ENCODE peak calls at places on chromosomes 6 and 20, in six cellular contexts. F, P, R, V, W and O are unnamed samples.

GRCh38 chr20:50418890-50419642 is 91.1 kb upstream of the PTPN1 start:
- DNase-seq in F (no peak), P (no peak), R (no peak), V (peak; percentile 73), W (no peak), O (no peak)

GRCh38 chr6:107715523-107716321 is 108.4 kb downstream of the SCML4 start:
- DNase-seq in F (no peak), P (no peak), R (no peak), V (no peak), W (no peak), O (no peak)

GRCh38 chr6:146183831-146184230 is 155.0 kb downstream of the GRM1 start:
- DNase-seq in F (no peak), P (no peak), R (no peak), V (no peak), W (no peak), O (no peak)

GRCh38 chr6:165571721-165572132 is 91.3 kb downstream of the PDE10A start:
- DNase-seq in F (no peak), P (peak; percentile 10), R (peak; percentile 14), V (no peak), W (no peak), O (no peak)

GRCh38 chr20:14951707-14952106 is 614.3 kb upstream of the FLRT3 start:
- DNase-seq in F (no peak), P (no peak), R (peak; percentile 50), V (no peak), W (no peak), O (no peak)

GRCh38 chr6:128471907-128472306 is 48.5 kb downstream of the PTPRK start:
- DNase-seq in F (no peak), P (no peak), R (no peak), V (no peak), W (no peak), O (no peak)

GRCh38 chr20:7106910-7107309 is 339.4 kb downstream of the BMP2 start:
- DNase-seq in F (no peak), P (no peak), R (no peak), V (no peak), W (no peak), O (no peak)

GRCh38 chr6:170516783-170517616 is 36.1 kb downstream of the PSMB1 start:
- DNase-seq in F (no peak), P (peak; percentile 82), R (peak; percentile 66), V (peak; percentile 76), W (no peak), O (peak; percentile 52)

GRCh38 chr20:61963885-61964674 is 101.6 kb downstream of the TAF4 start:
- DNase-seq in F (no peak), P (no peak), R (no peak), V (no peak), W (no peak), O (no peak)

GRCh38 chr6:109687271-109687721 is 3.7 kb downstream of the AK9 start:
- DNase-seq in F (peak; percentile 41), P (no peak), R (peak; percentile 94), V (no peak), W (no peak), O (peak; percentile 76)

GRCh38 chr6:11315743-11316437 is 83.4 kb upstream of the NEDD9 start:
- DNase-seq in F (no peak), P (no peak), R (peak; percentile 96), V (no peak), W (no peak), O (peak; percentile 62)

GRCh38 chr6:87724994-87725811 is 23.2 kb upstream of the AKIRIN2 start:
- DNase-seq in F (no peak), P (no peak), R (no peak), V (no peak), W (no peak), O (no peak)

GRCh38 chr20:40564997-40565680 is 123.9 kb downstream of the MAFB start:
- DNase-seq in F (no peak), P (no peak), R (peak; percentile 82), V (no peak), W (no peak), O (peak; percentile 3)

GRCh38 chr20:50921783-50922501 is 9.3 kb downstream of the ADNP start:
- DNase-seq in F (no peak), P (no peak), R (no peak), V (no peak), W (no peak), O (no peak)

GRCh38 chr20:20303742-20304141 is 64.2 kb upstream of the INSM1 start:
- DNase-seq in F (no peak), P (no peak), R (no peak), V (no peak), W (no peak), O (no peak)

GRCh38 chr6:92864966-92865555 is 554.3 kb downstream of the EPHA7 start:
- DNase-seq in F (no peak), P (no peak), R (no peak), V (no peak), W (no peak), O (no peak)

GRCh38 chr20:18943542-18943941 is 130.0 kb downstream of the SCP2D1 start:
- DNase-seq in F (no peak), P (no peak), R (no peak), V (no peak), W (no peak), O (no peak)

GRCh38 chr6:46983007-46983411 is 59.1 kb downstream of the ADGRF1 start:
- DNase-seq in F (no peak), P (no peak), R (peak; percentile 74), V (no peak), W (no peak), O (no peak)

GRCh38 chr6:75334266-75335040 is 49.9 kb upstream of the TMEM30A start:
- DNase-seq in F (no peak), P (peak; percentile 30), R (peak; percentile 74), V (no peak), W (no peak), O (peak; percentile 27)

GRCh38 chr6:21508753-21509152 is 84.8 kb upstream of the SOX4 start:
- DNase-seq in F (no peak), P (no peak), R (no peak), V (no peak), W (no peak), O (no peak)

GRCh38 chr20:53859684-53860083 is 210.7 kb downstream of the BCAS1 start:
- DNase-seq in F (peak; percentile 57), P (no peak), R (no peak), V (no peak), W (no peak), O (no peak)

DNA sequence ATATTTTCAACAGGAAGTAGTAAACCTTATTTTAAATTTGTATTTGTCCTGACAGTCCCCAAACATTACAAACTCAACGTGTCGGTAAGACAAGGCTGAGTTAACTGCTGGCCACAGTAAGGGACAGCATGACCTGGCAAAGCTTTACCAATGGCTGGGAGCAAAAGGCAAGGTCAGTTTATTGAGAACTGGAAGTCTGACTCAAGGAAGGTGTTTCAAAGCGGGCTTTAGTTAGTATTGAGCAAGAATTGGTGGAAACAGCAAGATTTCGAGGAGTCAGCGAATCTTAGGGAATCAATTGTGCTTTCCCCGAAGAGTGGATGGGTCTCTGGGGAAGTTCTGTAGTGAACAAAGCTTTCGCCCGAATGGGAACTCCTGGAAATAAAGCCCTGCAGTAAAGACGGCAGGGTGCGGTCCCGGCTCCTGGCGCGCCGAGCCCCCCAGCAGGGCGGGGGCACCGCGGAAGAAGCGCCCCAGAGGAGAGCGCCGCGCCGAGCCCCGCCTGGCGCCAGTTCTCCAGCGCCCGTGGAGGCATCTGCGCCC is 803 bp upstream of the GZF1 start:
- DNase-seq in F (no peak), P (no peak), R (no peak), V (no peak), W (no peak), O (no peak)
- H3K27ac ChIP-seq in F (peak overlapping the region; percentile 100), P (peak overlapping the region; percentile 97), R (peak overlapping the region; percentile 92), V (peak overlapping the region; percentile 95), W (peak overlapping the region; percentile 99), O (peak overlapping the region; percentile 95)

GRCh38 chr20:58896820-58897219 is 44.3 kb downstream of the GNAS start:
- DNase-seq in F (no peak), P (no peak), R (no peak), V (no peak), W (no peak), O (no peak)

GRCh38 chr20:58895099-58895795 is 42.7 kb downstream of the GNAS start:
- DNase-seq in F (no peak), P (no peak), R (no peak), V (no peak), W (no peak), O (no peak)

GRCh38 chr20:58897493-58897892 is 45.0 kb downstream of the GNAS start:
- DNase-seq in F (no peak), P (no peak), R (no peak), V (no peak), W (no peak), O (no peak)

GRCh38 chr20:58894652-58895051 is 42.1 kb downstream of the GNAS start:
- DNase-seq in F (no peak), P (no peak), R (no peak), V (no peak), W (no peak), O (no peak)

GRCh38 chr20:58895796-58896180 is 43.3 kb downstream of the GNAS start:
- DNase-seq in F (no peak), P (no peak), R (no peak), V (no peak), W (no peak), O (no peak)
- H3K4me3 ChIP-seq in F (no peak overlapping the region), P (no peak overlapping the region), R (no peak overlapping the region), V (no peak overlapping the region), W (peak overlapping the region; percentile 82), O (peak overlapping the region; percentile 7)

DNA sequence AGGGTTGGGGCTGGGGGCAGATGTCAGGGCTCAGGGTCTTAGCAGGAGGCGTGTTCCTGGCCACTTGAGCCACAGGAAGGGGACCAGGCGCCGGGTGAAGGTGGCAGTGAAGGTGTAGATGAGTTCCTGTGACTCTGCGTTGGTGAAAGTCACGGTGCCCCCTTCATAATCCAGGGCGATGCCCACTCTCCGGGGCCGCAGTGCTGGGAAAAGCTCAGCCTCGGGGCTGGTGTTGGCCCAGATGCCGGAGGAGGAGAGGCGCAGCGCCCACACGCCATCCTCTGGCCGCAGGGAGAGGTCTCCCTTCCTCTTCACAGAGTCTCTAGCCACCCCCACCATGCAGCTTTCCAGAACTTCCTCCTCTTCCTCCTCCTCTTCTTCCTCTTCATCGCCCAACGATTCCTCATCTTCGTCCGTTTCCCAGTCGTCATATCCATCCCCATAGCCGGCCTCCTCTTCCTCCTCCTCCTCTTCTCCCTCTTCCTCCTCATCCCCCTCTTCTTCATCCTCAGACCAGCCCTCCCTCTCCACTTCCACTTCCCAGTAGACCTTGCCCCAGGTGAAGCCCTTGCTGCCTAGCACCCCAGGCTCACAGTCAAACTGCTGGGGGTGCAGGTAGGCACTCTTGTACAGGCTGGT is 22.6 kb downstream of the TRIM15 start:
- DNase-seq in F (no peak), P (no peak), R (no peak), V (no peak), W (no peak), O (no peak)
- H3K27ac ChIP-seq in F (no peak overlapping the region), P (no peak overlapping the region), R (no peak overlapping the region), V (no peak overlapping the region), W (no peak overlapping the region), O (no peak overlapping the region)

DNA sequence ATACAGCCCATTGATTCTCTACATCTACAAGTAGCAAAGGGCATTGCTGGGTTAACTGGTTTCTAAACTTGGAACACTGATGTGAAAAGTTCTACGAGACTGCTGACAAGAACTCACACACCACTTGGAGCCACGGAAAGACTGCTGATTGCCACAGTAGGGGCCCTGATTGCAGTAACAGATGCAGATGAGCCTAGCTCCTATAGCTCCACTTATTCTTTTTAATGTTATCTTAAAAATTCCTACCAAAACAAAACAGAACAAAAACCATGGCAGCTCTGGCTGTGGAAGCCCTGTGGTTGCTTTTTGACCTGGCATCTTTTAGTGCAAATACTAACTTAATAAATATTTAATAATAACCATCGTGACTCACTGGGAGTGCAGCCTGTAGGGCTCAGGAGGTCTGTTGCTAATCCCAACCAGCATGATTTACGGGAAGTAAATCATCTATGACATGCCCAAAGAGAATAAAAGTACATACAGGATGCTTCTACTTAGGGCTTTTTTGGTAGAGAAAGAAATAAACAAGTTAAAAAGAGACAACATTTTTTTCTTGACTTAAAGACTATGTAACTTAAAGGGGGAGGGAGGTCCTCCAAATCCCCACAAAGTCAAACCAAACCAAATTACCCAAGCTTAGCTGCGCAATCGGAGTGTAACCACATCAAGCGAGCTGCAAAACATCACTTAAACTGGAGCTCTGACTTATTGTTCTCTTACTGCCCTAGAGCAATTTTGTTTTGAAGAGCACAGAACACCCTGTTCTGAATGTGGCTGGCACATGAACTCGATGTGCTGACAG is 87.2 kb downstream of the FKBP5 start:
- DNase-seq in F (no peak), P (peak; percentile 87), R (peak; percentile 87), V (no peak), W (no peak), O (peak; percentile 88)
- H3K4me3 ChIP-seq in F (peak overlapping the region; percentile 3), P (peak overlapping the region; percentile 5), R (peak overlapping the region; percentile 24), V (no peak overlapping the region), W (peak overlapping the region; percentile 48), O (peak overlapping the region; percentile 11)